ENCODE peak calls at places on chromosomes 1 and 21, in nine cellular contexts. One of them, this sample, is unnamed.

GRCh38 chr1:32639489-32640075 is 10.8 kb downstream of the ZBTB8OS start:
- DNase-seq in IMR-90: peak; percentile 25
- DNase-seq in astrocyte: peak; percentile 64
- DNase-seq in HepG2: no peak
- DNase-seq in neural progenitor cell: no peak
- DNase-seq in PC-3: no peak
- DNase-seq in HCT116: no peak
- DNase-seq in hepatocyte: no peak
- DNase-seq in GM23248: peak; percentile 29
- DNase-seq in this sample: peak; percentile 78

GRCh38 chr1:230661976-230662375 is 19.7 kb downstream of the COG2 start:
- DNase-seq in neural progenitor cell: no peak
- DNase-seq in astrocyte: no peak
- DNase-seq in HCT116: no peak
- DNase-seq in GM23248: no peak
- DNase-seq in hepatocyte: no peak
- DNase-seq in IMR-90: no peak
- DNase-seq in HepG2: no peak
- DNase-seq in PC-3: no peak
- DNase-seq in this sample: no peak

GRCh38 chr1:2228684-2229031 is 539 bp downstream of the SKI start:
- DNase-seq in neural progenitor cell: no peak
- DNase-seq in PC-3: peak; percentile 42
- DNase-seq in astrocyte: no peak
- DNase-seq in HepG2: no peak
- DNase-seq in HCT116: no peak
- DNase-seq in GM23248: peak; percentile 70
- DNase-seq in hepatocyte: peak; percentile 52
- DNase-seq in IMR-90: no peak
- DNase-seq in this sample: peak; percentile 85

GRCh38 chr1:157384252-157384651 is 168.1 kb downstream of the FCRL5 start:
- DNase-seq in HCT116: no peak
- DNase-seq in astrocyte: no peak
- DNase-seq in IMR-90: no peak
- DNase-seq in PC-3: no peak
- DNase-seq in hepatocyte: no peak
- DNase-seq in GM23248: no peak
- DNase-seq in neural progenitor cell: no peak
- DNase-seq in HepG2: no peak
- DNase-seq in this sample: no peak

GRCh38 chr1:76679534-76680152 is 187.6 kb upstream of the ST6GALNAC5 start:
- DNase-seq in hepatocyte: no peak
- DNase-seq in HepG2: no peak
- DNase-seq in astrocyte: no peak
- DNase-seq in neural progenitor cell: no peak
- DNase-seq in HCT116: no peak
- DNase-seq in IMR-90: no peak
- DNase-seq in PC-3: no peak
- DNase-seq in GM23248: no peak
- DNase-seq in this sample: no peak

GRCh38 chr1:107172450-107172849 is 31.6 kb downstream of the NTNG1 start:
- DNase-seq in hepatocyte: no peak
- DNase-seq in HepG2: no peak
- DNase-seq in IMR-90: no peak
- DNase-seq in GM23248: no peak
- DNase-seq in astrocyte: peak; percentile 20
- DNase-seq in HCT116: no peak
- DNase-seq in neural progenitor cell: no peak
- DNase-seq in PC-3: no peak
- DNase-seq in this sample: no peak

GRCh38 chr1:245245021-245245667 is 90.4 kb downstream of the KIF26B start:
- DNase-seq in IMR-90: no peak
- DNase-seq in HCT116: no peak
- DNase-seq in hepatocyte: peak; percentile 53
- DNase-seq in PC-3: no peak
- DNase-seq in GM23248: no peak
- DNase-seq in HepG2: no peak
- DNase-seq in neural progenitor cell: no peak
- DNase-seq in astrocyte: no peak
- DNase-seq in this sample: no peak

GRCh38 chr1:17232759-17233661 is 15.9 kb upstream of the PADI3 start:
- DNase-seq in GM23248: peak; percentile 89
- DNase-seq in astrocyte: peak; percentile 94
- DNase-seq in HCT116: peak; percentile 77
- DNase-seq in hepatocyte: peak; percentile 59
- DNase-seq in PC-3: peak; percentile 96
- DNase-seq in HepG2: no peak
- DNase-seq in neural progenitor cell: no peak
- DNase-seq in IMR-90: peak; percentile 91
- DNase-seq in this sample: peak; percentile 95

GRCh38 chr1:239977414-239977813 is 114.3 kb upstream of the FMN2 start:
- DNase-seq in HCT116: no peak
- DNase-seq in IMR-90: no peak
- DNase-seq in neural progenitor cell: no peak
- DNase-seq in astrocyte: no peak
- DNase-seq in HepG2: no peak
- DNase-seq in hepatocyte: no peak
- DNase-seq in GM23248: peak; percentile 9
- DNase-seq in PC-3: no peak
- DNase-seq in this sample: no peak

GRCh38 chr1:239985044-239985443 is 106.6 kb upstream of the FMN2 start:
- DNase-seq in hepatocyte: no peak
- DNase-seq in HCT116: no peak
- DNase-seq in IMR-90: no peak
- DNase-seq in HepG2: no peak
- DNase-seq in neural progenitor cell: no peak
- DNase-seq in PC-3: no peak
- DNase-seq in astrocyte: no peak
- DNase-seq in GM23248: no peak
- DNase-seq in this sample: no peak

GRCh38 chr1:239987103-239987745 is 104.5 kb upstream of the FMN2 start:
- DNase-seq in hepatocyte: peak; percentile 72
- DNase-seq in PC-3: peak; percentile 78
- DNase-seq in GM23248: peak; percentile 72
- DNase-seq in astrocyte: peak; percentile 29
- DNase-seq in HCT116: peak; percentile 15
- DNase-seq in neural progenitor cell: peak; percentile 62
- DNase-seq in IMR-90: peak; percentile 55
- DNase-seq in HepG2: peak; percentile 28
- DNase-seq in this sample: no peak

GRCh38 chr1:239979469-239979868 is 112.2 kb upstream of the FMN2 start:
- DNase-seq in GM23248: no peak
- DNase-seq in PC-3: no peak
- DNase-seq in neural progenitor cell: no peak
- DNase-seq in astrocyte: no peak
- DNase-seq in HCT116: no peak
- DNase-seq in HepG2: no peak
- DNase-seq in hepatocyte: no peak
- DNase-seq in IMR-90: no peak
- DNase-seq in this sample: no peak

GRCh38 chr1:239982762-239983161 is 108.9 kb upstream of the FMN2 start:
- DNase-seq in neural progenitor cell: no peak
- DNase-seq in HCT116: no peak
- DNase-seq in astrocyte: peak; percentile 43
- DNase-seq in GM23248: peak; percentile 49
- DNase-seq in PC-3: no peak
- DNase-seq in HepG2: no peak
- DNase-seq in hepatocyte: no peak
- DNase-seq in IMR-90: no peak
- DNase-seq in this sample: no peak
- H3K9me3 ChIP-seq in neural progenitor cell: peaks cover 10% of the 10 kb centered on the region
- H3K9me3 ChIP-seq in HCT116: peaks cover 8% of the 10 kb centered on the region
- H3K9me3 ChIP-seq in astrocyte: peaks cover 3% of the 10 kb centered on the region
- H3K9me3 ChIP-seq in GM23248: no peaks in the 10 kb centered on the region
- H3K9me3 ChIP-seq in PC-3: peaks cover 26% of the 10 kb centered on the region
- H3K9me3 ChIP-seq in HepG2: peaks cover 83% of the 10 kb centered on the region
- H3K9me3 ChIP-seq in hepatocyte: no peaks in the 10 kb centered on the region
- H3K9me3 ChIP-seq in IMR-90: peaks cover 3% of the 10 kb centered on the region
- H3K9me3 ChIP-seq in this sample: no peaks in the 10 kb centered on the region

GRCh38 chr21:44513389-44514217 is 26.4 kb downstream of the KRTAP10-1 start:
- DNase-seq in IMR-90: no peak
- DNase-seq in hepatocyte: no peak
- DNase-seq in GM23248: no peak
- DNase-seq in HCT116: no peak
- DNase-seq in PC-3: peak; percentile 24
- DNase-seq in neural progenitor cell: no peak
- DNase-seq in astrocyte: no peak
- DNase-seq in HepG2: no peak
- DNase-seq in this sample: no peak

GRCh38 chr21:44511938-44512275 is 28.1 kb downstream of the KRTAP10-1 start:
- DNase-seq in hepatocyte: no peak
- DNase-seq in HepG2: no peak
- DNase-seq in neural progenitor cell: no peak
- DNase-seq in astrocyte: no peak
- DNase-seq in GM23248: no peak
- DNase-seq in IMR-90: no peak
- DNase-seq in HCT116: no peak
- DNase-seq in PC-3: no peak
- DNase-seq in this sample: no peak

GRCh38 chr21:44514218-44514520 is 25.8 kb downstream of the KRTAP10-1 start:
- DNase-seq in hepatocyte: no peak
- DNase-seq in PC-3: no peak
- DNase-seq in neural progenitor cell: no peak
- DNase-seq in HCT116: no peak
- DNase-seq in HepG2: no peak
- DNase-seq in GM23248: no peak
- DNase-seq in IMR-90: no peak
- DNase-seq in astrocyte: no peak
- DNase-seq in this sample: no peak

GRCh38 chr21:44511219-44511937 is 28.6 kb downstream of the KRTAP10-1 start:
- DNase-seq in hepatocyte: no peak
- DNase-seq in PC-3: no peak
- DNase-seq in GM23248: no peak
- DNase-seq in HepG2: no peak
- DNase-seq in IMR-90: no peak
- DNase-seq in HCT116: no peak
- DNase-seq in astrocyte: no peak
- DNase-seq in neural progenitor cell: no peak
- DNase-seq in this sample: no peak

DNA sequence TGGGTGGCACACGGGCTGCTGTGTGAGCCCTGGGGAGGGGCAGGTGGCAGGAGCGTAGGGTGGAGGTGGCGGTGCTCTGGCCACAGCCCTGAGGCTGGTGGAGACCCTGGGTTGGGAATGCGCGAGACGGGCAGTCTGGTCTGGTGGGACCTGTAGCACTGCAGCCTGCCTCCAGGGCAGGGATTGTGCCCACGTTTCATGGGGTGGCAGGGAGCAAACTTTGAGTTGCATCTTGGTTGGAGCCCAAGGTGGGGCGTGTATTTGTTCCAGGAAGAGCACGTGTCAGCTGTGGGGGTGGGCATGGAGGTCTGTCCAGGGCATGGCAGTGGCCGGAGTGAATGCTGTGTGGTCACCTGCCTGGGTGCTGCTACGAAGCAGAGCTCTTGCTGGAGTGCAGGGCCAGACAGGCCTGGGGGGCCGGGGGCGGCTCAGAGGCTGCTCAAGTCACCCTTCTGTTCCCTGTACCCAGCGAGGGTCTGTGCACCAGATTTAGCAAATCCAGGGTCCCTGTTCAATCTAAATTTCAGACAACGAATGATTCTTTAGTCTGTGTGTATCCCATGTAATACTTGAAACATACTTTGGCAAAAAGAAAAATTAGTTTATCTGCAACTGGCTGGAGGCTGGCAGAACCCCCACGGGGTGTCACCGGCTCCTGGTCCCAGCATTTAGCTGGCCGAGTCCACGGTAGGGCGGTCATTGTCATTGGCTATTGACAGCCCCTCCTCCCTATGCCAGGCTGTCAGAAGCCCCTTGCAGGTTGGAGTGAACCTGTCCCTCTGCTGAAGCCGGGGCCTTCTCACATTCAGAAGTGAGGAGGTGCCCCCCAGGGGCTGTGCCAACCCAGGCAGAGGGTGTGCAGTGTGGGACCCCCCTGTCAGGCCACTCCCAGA is 27.3 kb downstream of the KRTAP10-1 start:
- DNase-seq in GM23248: no peak
- DNase-seq in HCT116: no peak
- DNase-seq in neural progenitor cell: no peak
- DNase-seq in PC-3: no peak
- DNase-seq in HepG2: no peak
- DNase-seq in IMR-90: no peak
- DNase-seq in astrocyte: no peak
- DNase-seq in hepatocyte: no peak
- DNase-seq in this sample: no peak
- H2AFZ ChIP-seq in GM23248: no peak overlapping the region
- H2AFZ ChIP-seq in HCT116: no peak overlapping the region
- H2AFZ ChIP-seq in neural progenitor cell: no peak overlapping the region
- H2AFZ ChIP-seq in PC-3: no peak overlapping the region
- H2AFZ ChIP-seq in HepG2: no peak overlapping the region
- H2AFZ ChIP-seq in IMR-90: no peak overlapping the region
- H2AFZ ChIP-seq in astrocyte: no peak overlapping the region
- H2AFZ ChIP-seq in hepatocyte: no peak overlapping the region
- H2AFZ ChIP-seq in this sample: no peak overlapping the region

GRCh38 chr1:49251385-49251784 is 474.7 kb upstream of the BEND5 start:
- DNase-seq in hepatocyte: no peak
- DNase-seq in HepG2: no peak
- DNase-seq in HCT116: no peak
- DNase-seq in PC-3: no peak
- DNase-seq in neural progenitor cell: no peak
- DNase-seq in astrocyte: no peak
- DNase-seq in GM23248: no peak
- DNase-seq in IMR-90: no peak
- DNase-seq in this sample: no peak

GRCh38 chr1:49252917-49253316 is 476.2 kb upstream of the BEND5 start:
- DNase-seq in GM23248: no peak
- DNase-seq in HCT116: no peak
- DNase-seq in HepG2: no peak
- DNase-seq in hepatocyte: no peak
- DNase-seq in astrocyte: no peak
- DNase-seq in PC-3: no peak
- DNase-seq in neural progenitor cell: no peak
- DNase-seq in IMR-90: no peak
- DNase-seq in this sample: no peak
- H3K9me3 ChIP-seq in GM23248: no peaks in the 10 kb centered on the region
- H3K9me3 ChIP-seq in HCT116: peaks cover 3% of the 10 kb centered on the region
- H3K9me3 ChIP-seq in HepG2: peaks cover 87% of the 10 kb centered on the region
- H3K9me3 ChIP-seq in hepatocyte: peaks cover 6% of the 10 kb centered on the region
- H3K9me3 ChIP-seq in astrocyte: no peaks in the 10 kb centered on the region
- H3K9me3 ChIP-seq in PC-3: peaks cover 13% of the 10 kb centered on the region
- H3K9me3 ChIP-seq in neural progenitor cell: peaks cover 22% of the 10 kb centered on the region
- H3K9me3 ChIP-seq in IMR-90: peaks cover 10% of the 10 kb centered on the region
- H3K9me3 ChIP-seq in this sample: peaks cover 3% of the 10 kb centered on the region

DNA sequence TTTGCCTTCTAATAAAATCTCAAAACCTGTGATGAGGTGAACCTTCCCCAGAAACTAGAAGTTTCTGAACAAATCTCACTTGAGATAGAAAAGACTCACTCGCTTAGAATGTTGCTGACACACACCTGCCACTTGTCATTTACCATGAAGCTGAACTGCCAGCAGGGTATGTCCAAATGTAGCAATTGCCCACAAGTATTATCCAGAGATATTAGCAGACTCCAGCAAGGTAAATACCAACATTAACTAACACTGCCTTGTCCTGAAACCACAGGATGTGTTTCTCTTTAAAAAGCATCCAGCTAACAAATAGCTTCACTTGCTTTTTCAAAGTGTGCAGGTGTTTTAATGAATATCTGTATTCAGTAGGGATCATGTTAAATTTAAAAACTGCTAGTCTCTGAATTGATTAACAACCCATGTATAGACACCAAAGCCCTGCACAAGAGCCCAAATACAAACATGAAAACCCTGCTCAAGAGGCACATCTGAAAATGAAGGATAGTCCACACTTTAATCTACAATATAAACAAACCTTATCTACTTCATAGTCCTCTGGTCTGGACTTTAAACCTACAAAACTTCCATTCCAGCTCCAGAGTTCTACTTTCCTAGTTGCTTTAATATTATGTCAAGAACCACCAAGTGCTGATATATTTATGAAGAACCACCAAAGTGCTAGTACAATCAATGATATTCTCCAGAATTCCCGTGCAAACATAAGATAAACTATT is 19.3 kb downstream of the KRTAP8-1 start:
- DNase-seq in HCT116: no peak
- DNase-seq in hepatocyte: peak; percentile 5
- DNase-seq in neural progenitor cell: no peak
- DNase-seq in GM23248: no peak
- DNase-seq in astrocyte: no peak
- DNase-seq in HepG2: no peak
- DNase-seq in IMR-90: no peak
- DNase-seq in PC-3: no peak
- DNase-seq in this sample: no peak
- H2AFZ ChIP-seq in HCT116: no peak overlapping the region
- H2AFZ ChIP-seq in hepatocyte: peak overlapping the region; percentile 18
- H2AFZ ChIP-seq in neural progenitor cell: no peak overlapping the region
- H2AFZ ChIP-seq in GM23248: no peak overlapping the region
- H2AFZ ChIP-seq in astrocyte: no peak overlapping the region
- H2AFZ ChIP-seq in HepG2: no peak overlapping the region
- H2AFZ ChIP-seq in IMR-90: no peak overlapping the region
- H2AFZ ChIP-seq in PC-3: no peak overlapping the region
- H2AFZ ChIP-seq in this sample: no peak overlapping the region